ENCODE peak calls at places on chromosome 13, in four cellular contexts. A is GM12878, V is H1, U is HepG2. W is an unnamed sample.

GRCh38 chr13:93505104-93505952 is 278.7 kb downstream of the GPC6 start:
- DNase-seq in A (no peak), V (no peak), U (peak), W (no peak)

GRCh38 chr13:32863596-32863995 is 152.6 kb upstream of the KL start:
- DNase-seq in A (no peak), V (no peak), U (no peak), W (no peak)

GRCh38 chr13:34265016-34265692 is 447.2 kb downstream of the RFC3 start:
- DNase-seq in A (no peak), V (no peak), U (no peak), W (no peak)

GRCh38 chr13:50236898-50237318 is 221.7 kb downstream of the KCNRG start:
- DNase-seq in A (peak), V (no peak), U (no peak), W (no peak)

GRCh38 chr13:35388979-35389378 is 87.5 kb downstream of the MAB21L1 start:
- DNase-seq in A (no peak), V (no peak), U (no peak), W (no peak)

GRCh38 chr13:109998808-109999528 is 212.6 kb upstream of the IRS2 start:
- DNase-seq in A (no peak), V (no peak), U (no peak), W (no peak)

GRCh38 chr13:79724348-79725103 is 243.6 kb downstream of the NDFIP2 start:
- DNase-seq in A (no peak), V (no peak), U (peak), W (no peak)

GRCh38 chr13:51332566-51333361 is 6.7 kb upstream of the SERPINE3 start:
- DNase-seq in A (no peak), V (no peak), U (no peak), W (no peak)

GRCh38 chr13:106617561-106617960 is 49.6 kb upstream of the ARGLU1 start:
- DNase-seq in A (no peak), V (no peak), U (no peak), W (peak)

GRCh38 chr13:98517576-98518310 is 59.2 kb downstream of the STK24 start:
- DNase-seq in A (peak), V (no peak), U (no peak), W (no peak)

GRCh38 chr13:51781246-51782022 is 22.5 kb downstream of the DHRS12 start:
- DNase-seq in A (no peak), V (no peak), U (no peak), W (no peak)

GRCh38 chr13:59445812-59446211 is 717.9 kb downstream of the DIAPH3 start:
- DNase-seq in A (no peak), V (no peak), U (no peak), W (no peak)

GRCh38 chr13:101942038-101942437 is 459.8 kb downstream of the FGF14 start:
- DNase-seq in A (no peak), V (no peak), U (peak), W (no peak)

GRCh38 chr13:105665284-105665683 is 870.2 kb downstream of the EFNB2 start:
- DNase-seq in A (no peak), V (no peak), U (no peak), W (no peak)

GRCh38 chr13:26978081-26978860 is 193.3 kb downstream of the USP12 start:
- DNase-seq in A (no peak), V (no peak), U (no peak), W (peak)

GRCh38 chr13:37914781-37915391 is 45.3 kb upstream of the TRPC4 start:
- DNase-seq in A (no peak), V (peak), U (no peak), W (peak)

GRCh38 chr13:113855012-113855921 is 8.6 kb downstream of the GAS6 start:
- DNase-seq in A (no peak), V (peak), U (no peak), W (no peak)
- TF ChIP-seq YY1 in A (no peak), V (no peak), U (no peak), W (no peak)

GRCh38 chr13:55820817-55821216 is 1319.9 kb upstream of the PRR20A start:
- DNase-seq in A (no peak), V (no peak), U (no peak), W (no peak)

GRCh38 chr13:55816976-55817601 is 1323.6 kb upstream of the PRR20A start:
- DNase-seq in A (no peak), V (no peak), U (no peak), W (no peak)

GRCh38 chr13:55815458-55816033 is 1325.2 kb upstream of the PRR20A start:
- DNase-seq in A (no peak), V (no peak), U (no peak), W (no peak)
- TF ChIP-seq SUZ12 in A (no peak), V (no peak), U (no peak), W (no peak)

GRCh38 chr13:97076898-97077297 is 82.6 kb upstream of the OXGR1 start:
- DNase-seq in A (no peak), V (no peak), U (no peak), W (no peak)
- H3K9ac ChIP-seq in A (no peak), V (no peak), U (no peak), W (no peak)

GRCh38 chr13:29523199-29523931 is 72.1 kb downstream of the SLC7A1 start:
- DNase-seq in A (no peak), V (no peak), U (no peak), W (no peak)
- TF ChIP-seq YY1 in A (no peak), V (no peak), U (no peak), W (no peak)

GRCh38 chr13:112776971-112777370 is 87.1 kb downstream of the ATP11A start:
- DNase-seq in A (no peak), V (no peak), U (no peak), W (no peak)

GRCh38 chr13:112774829-112775565 is 85.2 kb downstream of the ATP11A start:
- DNase-seq in A (no peak), V (no peak), U (no peak), W (no peak)

GRCh38 chr13:112775791-112776279 is 86.0 kb downstream of the ATP11A start:
- DNase-seq in A (no peak), V (no peak), U (no peak), W (no peak)

GRCh38 chr13:112777637-112778406 is 88.0 kb downstream of the ATP11A start:
- DNase-seq in A (no peak), V (peak), U (no peak), W (no peak)

DNA sequence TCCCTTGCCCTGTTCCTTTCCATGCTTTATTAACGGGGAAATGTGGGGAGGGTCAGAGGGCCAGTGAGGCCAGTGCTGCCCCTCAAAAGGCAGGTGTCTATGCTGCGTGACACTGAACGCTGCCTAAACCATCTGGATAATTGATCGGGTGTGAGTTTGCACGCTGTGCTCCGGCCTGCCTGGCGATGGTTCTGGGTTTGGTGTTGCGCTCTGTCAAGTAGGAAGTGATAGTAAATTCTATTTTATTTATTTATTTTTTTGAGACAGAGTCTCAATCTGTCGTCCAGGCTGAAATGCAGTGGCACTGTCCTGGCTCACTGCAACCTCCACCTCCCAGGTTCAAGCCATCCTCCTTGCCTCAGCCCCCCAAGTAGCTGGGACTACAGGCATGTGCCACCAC is 86.5 kb downstream of the ATP11A start:
- DNase-seq in A (no peak), V (no peak), U (no peak), W (no peak)
- TF ChIP-seq SUZ12 in A (no peak), V (no peak), U (no peak), W (no peak)

GRCh38 chr13:44365899-44366298 is 7.7 kb upstream of the SERP2 start:
- DNase-seq in A (no peak), V (no peak), U (peak), W (no peak)

GRCh38 chr13:44364601-44365000 is 9.0 kb upstream of the SERP2 start:
- DNase-seq in A (no peak), V (no peak), U (peak), W (no peak)

GRCh38 chr13:44362394-44363040 is 11.1 kb upstream of the SERP2 start:
- DNase-seq in A (no peak), V (no peak), U (no peak), W (no peak)

GRCh38 chr13:44364019-44364418 is 9.6 kb upstream of the SERP2 start:
- DNase-seq in A (no peak), V (no peak), U (peak), W (no peak)

DNA sequence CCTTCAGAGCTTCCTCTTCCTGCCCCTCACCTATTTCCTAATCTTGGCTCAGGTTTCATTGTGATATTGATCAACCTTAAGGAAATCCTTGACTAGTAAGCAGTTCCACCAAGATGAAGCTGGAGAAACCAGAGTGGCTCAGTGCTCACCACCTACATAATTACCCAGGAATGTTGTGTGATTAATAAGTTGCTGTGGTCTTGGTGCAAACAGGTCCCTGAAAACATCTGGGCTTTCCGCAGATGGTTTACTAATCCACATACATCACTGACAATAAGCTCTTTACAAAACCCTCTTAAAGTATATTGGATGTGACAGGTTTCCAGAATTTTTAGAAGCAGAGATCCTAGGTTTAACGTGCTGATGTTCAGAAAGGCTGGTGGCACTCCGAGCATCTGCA is 8.6 kb upstream of the SERP2 start:
- DNase-seq in A (no peak), V (no peak), U (no peak), W (no peak)
- H3K9ac ChIP-seq in A (no peak), V (no peak), U (no peak), W (no peak)

W was measured in NT2/D1.